ENCODE peak calls at places on chromosomes 16 and 17, in eight cellular contexts. One of them, this sample, is unnamed.

GRCh38 chr17:48735057-48735341 is 6.4 kb upstream of the HOXB13 start:
- DNase-seq in heart right ventricle: no peak
- DNase-seq in fibroblast of mammary gland: no peak
- DNase-seq in T-cell: no peak
- DNase-seq in hippocampal formation: no peak
- DNase-seq in GM06990: no peak
- DNase-seq in fibroblast of lung: no peak
- DNase-seq in midbrain: no peak
- DNase-seq in this sample: no peak

GRCh38 chr17:31491794-31492171 is 100.3 kb downstream of the RAB11FIP4 start:
- DNase-seq in fibroblast of lung: no peak
- DNase-seq in GM06990: no peak
- DNase-seq in hippocampal formation: no peak
- DNase-seq in midbrain: no peak
- DNase-seq in T-cell: no peak
- DNase-seq in fibroblast of mammary gland: no peak
- DNase-seq in heart right ventricle: no peak
- DNase-seq in this sample: no peak

GRCh38 chr16:4384497-4384896 is 12.8 kb downstream of the VASN start:
- DNase-seq in GM06990: no peak
- DNase-seq in fibroblast of mammary gland: peak; percentile 78
- DNase-seq in heart right ventricle: no peak
- DNase-seq in hippocampal formation: no peak
- DNase-seq in midbrain: no peak
- DNase-seq in T-cell: no peak
- DNase-seq in fibroblast of lung: peak; percentile 49
- DNase-seq in this sample: no peak

GRCh38 chr17:9958586-9959281 is 53.7 kb upstream of the RCVRN start:
- DNase-seq in hippocampal formation: no peak
- DNase-seq in fibroblast of mammary gland: no peak
- DNase-seq in midbrain: no peak
- DNase-seq in T-cell: no peak
- DNase-seq in GM06990: no peak
- DNase-seq in fibroblast of lung: no peak
- DNase-seq in heart right ventricle: no peak
- DNase-seq in this sample: no peak

GRCh38 chr16:11665071-11665491 is 3.2 kb upstream of the SNN start:
- DNase-seq in hippocampal formation: no peak
- DNase-seq in midbrain: no peak
- DNase-seq in T-cell: no peak
- DNase-seq in GM06990: peak; percentile 42
- DNase-seq in heart right ventricle: no peak
- DNase-seq in fibroblast of mammary gland: no peak
- DNase-seq in fibroblast of lung: no peak
- DNase-seq in this sample: no peak

GRCh38 chr16:53872248-53873221 is 168.6 kb downstream of the FTO start:
- DNase-seq in heart right ventricle: no peak
- DNase-seq in fibroblast of lung: peak; percentile 95
- DNase-seq in T-cell: no peak
- DNase-seq in GM06990: no peak
- DNase-seq in hippocampal formation: no peak
- DNase-seq in midbrain: peak; percentile 7
- DNase-seq in fibroblast of mammary gland: peak; percentile 89
- DNase-seq in this sample: peak; percentile 67

GRCh38 chr17:81859906-81860755 is at the start of gene P4HB:
- DNase-seq in hippocampal formation: no peak
- DNase-seq in midbrain: no peak
- DNase-seq in T-cell: peak; percentile 11
- DNase-seq in GM06990: peak; percentile 50
- DNase-seq in fibroblast of lung: no peak
- DNase-seq in fibroblast of mammary gland: no peak
- DNase-seq in heart right ventricle: peak; percentile 98
- DNase-seq in this sample: no peak

GRCh38 chr17:8173056-8173870 is 2.9 kb downstream of the TMEM107 start:
- DNase-seq in fibroblast of lung: peak; percentile 99
- DNase-seq in heart right ventricle: no peak
- DNase-seq in fibroblast of mammary gland: peak; percentile 99
- DNase-seq in T-cell: peak; percentile 64
- DNase-seq in midbrain: peak; percentile 92
- DNase-seq in GM06990: peak; percentile 86
- DNase-seq in hippocampal formation: peak; percentile 75
- DNase-seq in this sample: peak; percentile 97

GRCh38 chr17:66941249-66941648 is 23.3 kb upstream of the CACNG4 start:
- DNase-seq in T-cell: no peak
- DNase-seq in fibroblast of mammary gland: no peak
- DNase-seq in GM06990: no peak
- DNase-seq in midbrain: no peak
- DNase-seq in hippocampal formation: no peak
- DNase-seq in heart right ventricle: no peak
- DNase-seq in fibroblast of lung: no peak
- DNase-seq in this sample: no peak

GRCh38 chr17:61832463-61832862 is 30.9 kb downstream of the BRIP1 start:
- DNase-seq in GM06990: no peak
- DNase-seq in T-cell: no peak
- DNase-seq in heart right ventricle: no peak
- DNase-seq in midbrain: no peak
- DNase-seq in fibroblast of lung: no peak
- DNase-seq in fibroblast of mammary gland: no peak
- DNase-seq in hippocampal formation: no peak
- DNase-seq in this sample: no peak

GRCh38 chr17:5203178-5203907 is 11.7 kb upstream of the ZNF594 start:
- DNase-seq in heart right ventricle: no peak
- DNase-seq in midbrain: no peak
- DNase-seq in hippocampal formation: no peak
- DNase-seq in fibroblast of lung: peak; percentile 37
- DNase-seq in T-cell: no peak
- DNase-seq in GM06990: no peak
- DNase-seq in fibroblast of mammary gland: peak; percentile 59
- DNase-seq in this sample: no peak

GRCh38 chr16:3755249-3755648 is 37.9 kb upstream of the TRAP1 start:
- DNase-seq in T-cell: no peak
- DNase-seq in midbrain: no peak
- DNase-seq in fibroblast of mammary gland: no peak
- DNase-seq in hippocampal formation: no peak
- DNase-seq in fibroblast of lung: peak; percentile 40
- DNase-seq in heart right ventricle: no peak
- DNase-seq in GM06990: no peak
- DNase-seq in this sample: no peak

GRCh38 chr17:29136998-29137730 is 43.0 kb downstream of the MYO18A start:
- DNase-seq in fibroblast of lung: peak; percentile 75
- DNase-seq in midbrain: no peak
- DNase-seq in GM06990: no peak
- DNase-seq in fibroblast of mammary gland: peak; percentile 80
- DNase-seq in heart right ventricle: no peak
- DNase-seq in T-cell: no peak
- DNase-seq in hippocampal formation: no peak
- DNase-seq in this sample: no peak

GRCh38 chr16:4802659-4803287 is 340 bp upstream of the ROGDI start:
- DNase-seq in T-cell: peak; percentile 90
- DNase-seq in hippocampal formation: peak; percentile 96
- DNase-seq in heart right ventricle: peak; percentile 93
- DNase-seq in fibroblast of mammary gland: peak; percentile 87
- DNase-seq in midbrain: peak; percentile 97
- DNase-seq in fibroblast of lung: peak; percentile 91
- DNase-seq in GM06990: peak; percentile 90
- DNase-seq in this sample: peak; percentile 92

GRCh38 chr16:66205287-66206167 is 161.0 kb upstream of the CDH5 start:
- DNase-seq in T-cell: no peak
- DNase-seq in hippocampal formation: no peak
- DNase-seq in fibroblast of mammary gland: peak; percentile 74
- DNase-seq in GM06990: no peak
- DNase-seq in heart right ventricle: no peak
- DNase-seq in fibroblast of lung: no peak
- DNase-seq in midbrain: no peak
- DNase-seq in this sample: no peak

GRCh38 chr17:49552070-49552751 is 23.5 kb upstream of the NXPH3 start:
- DNase-seq in fibroblast of lung: peak; percentile 13
- DNase-seq in hippocampal formation: no peak
- DNase-seq in fibroblast of mammary gland: peak; percentile 28
- DNase-seq in GM06990: no peak
- DNase-seq in midbrain: no peak
- DNase-seq in heart right ventricle: no peak
- DNase-seq in T-cell: no peak
- DNase-seq in this sample: no peak

GRCh38 chr16:55380485-55380884 is 56.5 kb downstream of the IRX6 start:
- DNase-seq in GM06990: no peak
- DNase-seq in fibroblast of mammary gland: no peak
- DNase-seq in fibroblast of lung: no peak
- DNase-seq in hippocampal formation: no peak
- DNase-seq in T-cell: no peak
- DNase-seq in heart right ventricle: no peak
- DNase-seq in midbrain: no peak
- DNase-seq in this sample: no peak

GRCh38 chr16:440627-441026 is 15.2 kb downstream of the RAB11FIP3 start:
- DNase-seq in GM06990: no peak
- DNase-seq in hippocampal formation: no peak
- DNase-seq in fibroblast of mammary gland: no peak
- DNase-seq in heart right ventricle: no peak
- DNase-seq in midbrain: no peak
- DNase-seq in fibroblast of lung: no peak
- DNase-seq in T-cell: no peak
- DNase-seq in this sample: no peak

GRCh38 chr17:58039975-58040374 is 32.9 kb upstream of the SRSF1 start:
- DNase-seq in midbrain: no peak
- DNase-seq in T-cell: no peak
- DNase-seq in hippocampal formation: no peak
- DNase-seq in fibroblast of lung: no peak
- DNase-seq in fibroblast of mammary gland: no peak
- DNase-seq in GM06990: no peak
- DNase-seq in heart right ventricle: no peak
- DNase-seq in this sample: no peak

GRCh38 chr17:5485270-5486205 is at the start of gene DERL2:
- DNase-seq in heart right ventricle: no peak
- DNase-seq in fibroblast of mammary gland: peak; percentile 43
- DNase-seq in hippocampal formation: no peak
- DNase-seq in T-cell: no peak
- DNase-seq in fibroblast of lung: peak; percentile 36
- DNase-seq in midbrain: no peak
- DNase-seq in GM06990: no peak
- DNase-seq in this sample: no peak

GRCh38 chr16:48971571-48972071 is 310.0 kb downstream of the CBLN1 start:
- DNase-seq in midbrain: no peak
- DNase-seq in T-cell: no peak
- DNase-seq in fibroblast of lung: peak; percentile 6
- DNase-seq in heart right ventricle: no peak
- DNase-seq in GM06990: no peak
- DNase-seq in hippocampal formation: no peak
- DNase-seq in fibroblast of mammary gland: no peak
- DNase-seq in this sample: no peak